ENCODE peak calls at places on chromosome 4, in ten cellular contexts. M, N, O, A, T, I, Z, L, Y and G are unnamed samples.

GRCh38 chr4:108619372-108620100 is 840 bp upstream of the RPL34 start:
- DNase-seq in M (no peak), N (no peak), O (no peak), A (no peak), T (no peak), I (no peak), Z (no peak), L (no peak), Y (no peak), G (no peak)

GRCh38 chr4:139774759-139775487 is 109.3 kb downstream of the MGST2 start:
- DNase-seq in M (no peak), N (no peak), O (no peak), A (no peak), T (no peak), I (no peak), Z (no peak), L (no peak), Y (no peak), G (no peak)

GRCh38 chr4:102535398-102536082 is 34.4 kb downstream of the NFKB1 start:
- DNase-seq in M (no peak), N (no peak), O (no peak), A (no peak), T (no peak), I (no peak), Z (no peak), L (peak), Y (no peak), G (no peak)

GRCh38 chr4:115145393-115146160 is 32.2 kb upstream of the NDST4 start:
- DNase-seq in M (no peak), N (no peak), O (no peak), A (no peak), T (no peak), I (no peak), Z (no peak), L (no peak), Y (no peak), G (no peak)

GRCh38 chr4:15649914-15650545 is 5.1 kb downstream of the FBXL5 start:
- DNase-seq in M (no peak), N (no peak), O (no peak), A (peak), T (peak), I (no peak), Z (peak), L (peak), Y (no peak), G (peak)

GRCh38 chr4:6627832-6628231 is 12.7 kb upstream of the MRFAP1 start:
- DNase-seq in M (no peak), N (no peak), O (no peak), A (no peak), T (no peak), I (no peak), Z (no peak), L (no peak), Y (no peak), G (no peak)

GRCh38 chr4:79308971-79309370 is 16.9 kb downstream of the NAA11 start:
- DNase-seq in M (no peak), N (no peak), O (no peak), A (no peak), T (no peak), I (no peak), Z (no peak), L (no peak), Y (no peak), G (no peak)

GRCh38 chr4:2867758-2868491 is 24.3 kb downstream of the ADD1 start:
- DNase-seq in M (peak), N (no peak), O (no peak), A (no peak), T (no peak), I (no peak), Z (peak), L (no peak), Y (peak), G (no peak)

GRCh38 chr4:41216294-41217019 is 2.1 kb upstream of the APBB2 start:
- DNase-seq in M (peak), N (no peak), O (peak), A (peak), T (no peak), I (peak), Z (peak), L (peak), Y (peak), G (peak)

GRCh38 chr4:121898150-121898549 is 27.9 kb upstream of the BBS7 start:
- DNase-seq in M (no peak), N (no peak), O (no peak), A (no peak), T (no peak), I (no peak), Z (no peak), L (no peak), Y (no peak), G (no peak)

GRCh38 chr4:87679449-87680169 is 29.5 kb downstream of the DMP1 start:
- DNase-seq in M (peak), N (no peak), O (peak), A (peak), T (no peak), I (no peak), Z (peak), L (peak), Y (peak), G (peak)

GRCh38 chr4:100071531-100071930 is 118.7 kb downstream of the DDIT4L start:
- DNase-seq in M (no peak), N (no peak), O (no peak), A (no peak), T (no peak), I (no peak), Z (no peak), L (no peak), Y (no peak), G (no peak)

GRCh38 chr4:98627883-98628282 is 30.5 kb downstream of the TSPAN5 start:
- DNase-seq in M (no peak), N (no peak), O (no peak), A (no peak), T (no peak), I (no peak), Z (no peak), L (peak), Y (no peak), G (no peak)

GRCh38 chr4:118318931-118319330 is 33.9 kb downstream of the PRSS12 start:
- DNase-seq in M (no peak), N (no peak), O (no peak), A (no peak), T (no peak), I (no peak), Z (no peak), L (no peak), Y (no peak), G (no peak)